ENCODE peak calls at places on chromosomes 1 and 21, in eight cellular contexts. G is NCI-H1694, L is A549, K is MCF 10A, F is pancreas, U is NCI-H1930, O is hippocampal formation, T is neural crest cell. W is an unnamed sample.

GRCh38 chr1:230087034-230087721 is 20.1 kb downstream of the GALNT2 start:
- DNase-seq in G (peak; percentile 25), L (no peak), K (peak; percentile 91), F (no peak), U (no peak), O (no peak), T (no peak), W (no peak)

GRCh38 chr1:13224480-13225060 is 1.4 kb downstream of the PRAMEF18 start:
- DNase-seq in G (no peak), L (no peak), K (no peak), F (no peak), U (no peak), O (no peak), T (no peak), W (no peak)

GRCh38 chr21:28959367-28960099 is 33.1 kb downstream of the LTN1 start:
- DNase-seq in G (no peak), L (peak; percentile 8), K (peak; percentile 5), F (no peak), U (no peak), O (no peak), T (no peak), W (no peak)

GRCh38 chr1:9400425-9401079 is 107.9 kb downstream of the SPSB1 start:
- DNase-seq in G (no peak), L (no peak), K (no peak), F (no peak), U (no peak), O (no peak), T (no peak), W (no peak)

GRCh38 chr1:18155881-18156385 is 48.3 kb downstream of the IGSF21 start:
- DNase-seq in G (no peak), L (no peak), K (no peak), F (no peak), U (no peak), O (no peak), T (no peak), W (no peak)

GRCh38 chr1:85894651-85895050 is 186.4 kb upstream of the ZNHIT6 start:
- DNase-seq in G (peak; percentile 7), L (peak; percentile 16), K (peak; percentile 57), F (peak; percentile 14), U (no peak), O (no peak), T (peak; percentile 6), W (no peak)

GRCh38 chr1:51421961-51422360 is 91.6 kb upstream of the TTC39A start:
- DNase-seq in G (peak; percentile 81), L (peak; percentile 29), K (peak; percentile 66), F (no peak), U (peak; percentile 8), O (peak; percentile 72), T (no peak), W (peak; percentile 82)

GRCh38 chr1:86846166-86846647 is 67.7 kb downstream of the SELENOF start:
- DNase-seq in G (no peak), L (no peak), K (peak; percentile 92), F (no peak), U (no peak), O (no peak), T (no peak), W (no peak)

GRCh38 chr1:74504125-74505065 is 8.0 kb downstream of the LRRC53 start:
- DNase-seq in G (peak; percentile 79), L (peak; percentile 2), K (peak; percentile 71), F (peak; percentile 17), U (peak; percentile 41), O (peak; percentile 60), T (peak; percentile 68), W (peak; percentile 3)

GRCh38 chr1:2583871-2584341 is 2.7 kb upstream of the PRXL2B start:
- DNase-seq in G (no peak), L (no peak), K (no peak), F (peak; percentile 42), U (no peak), O (no peak), T (no peak), W (no peak)

GRCh38 chr1:61157420-61157987 is 75.1 kb downstream of the NFIA start:
- DNase-seq in G (no peak), L (no peak), K (no peak), F (no peak), U (no peak), O (no peak), T (no peak), W (no peak)

GRCh38 chr1:63601463-63601862 is 8.3 kb downstream of the PGM1 start:
- DNase-seq in G (no peak), L (no peak), K (no peak), F (no peak), U (no peak), O (no peak), T (no peak), W (no peak)

GRCh38 chr1:229408458-229409037 is 25.3 kb downstream of the ACTA1 start:
- DNase-seq in G (peak; percentile 85), L (no peak), K (no peak), F (no peak), U (no peak), O (no peak), T (no peak), W (no peak)

GRCh38 chr1:171300401-171300800 is 13.6 kb upstream of the FMO4 start:
- DNase-seq in G (no peak), L (no peak), K (no peak), F (no peak), U (no peak), O (no peak), T (no peak), W (no peak)

GRCh38 chr1:17010601-17011438 is 908 bp downstream of the ATP13A2 start:
- DNase-seq in G (no peak), L (no peak), K (peak; percentile 61), F (peak; percentile 47), U (no peak), O (no peak), T (no peak), W (no peak)

GRCh38 chr1:93804412-93804811 is 74.6 kb downstream of the DNTTIP2 start:
- DNase-seq in G (no peak), L (no peak), K (peak; percentile 85), F (no peak), U (no peak), O (no peak), T (no peak), W (no peak)

GRCh38 chr21:16633851-16634521 is 878.9 kb upstream of the CXADR start:
- DNase-seq in G (no peak), L (no peak), K (no peak), F (no peak), U (no peak), O (no peak), T (no peak), W (no peak)

GRCh38 chr1:109783436-109783835 is 19.7 kb upstream of the EPS8L3 start:
- DNase-seq in G (no peak), L (peak; percentile 71), K (peak; percentile 91), F (no peak), U (no peak), O (no peak), T (no peak), W (no peak)

GRCh38 chr1:28172690-28173150 is 3.8 kb downstream of the PTAFR start:
- DNase-seq in G (no peak), L (no peak), K (no peak), F (no peak), U (no peak), O (peak; percentile 33), T (no peak), W (no peak)

GRCh38 chr1:193700710-193701355 is 514.4 kb upstream of the B3GALT2 start:
- DNase-seq in G (no peak), L (peak; percentile 28), K (peak; percentile 66), F (no peak), U (no peak), O (no peak), T (no peak), W (no peak)

GRCh38 chr1:226953175-226953800 is 13.2 kb downstream of the COQ8A start:
- DNase-seq in G (no peak), L (no peak), K (no peak), F (no peak), U (no peak), O (no peak), T (no peak), W (no peak)

GRCh38 chr1:191711961-191712360 is 446.3 kb upstream of the RGS18 start:
- DNase-seq in G (no peak), L (no peak), K (no peak), F (no peak), U (no peak), O (no peak), T (no peak), W (no peak)

GRCh38 chr21:46599251-46599572 is 5.7 kb downstream of the S100B start:
- DNase-seq in G (no peak), L (no peak), K (no peak), F (no peak), U (no peak), O (no peak), T (peak; percentile 46), W (no peak)

GRCh38 chr1:220891221-220892085 is 12.2 kb downstream of the HLX start:
- DNase-seq in G (no peak), L (no peak), K (no peak), F (no peak), U (no peak), O (no peak), T (no peak), W (no peak)

GRCh38 chr1:230858918-230859819 is 9.2 kb downstream of the C1orf198 start:
- DNase-seq in G (no peak), L (no peak), K (no peak), F (no peak), U (no peak), O (peak; percentile 95), T (peak; percentile 41), W (no peak)

GRCh38 chr1:87329051-87329755 is 523 bp downstream of the LMO4 start:
- DNase-seq in G (no peak), L (peak; percentile 21), K (peak; percentile 63), F (peak; percentile 61), U (no peak), O (peak; percentile 47), T (peak; percentile 39), W (no peak)

GRCh38 chr1:157968503-157968902 is 24.9 kb upstream of the KIRREL1 start:
- DNase-seq in G (peak; percentile 57), L (peak; percentile 12), K (peak; percentile 95), F (no peak), U (no peak), O (no peak), T (no peak), W (no peak)

GRCh38 chr1:53294557-53294956 is 33.3 kb downstream of the LRP8 start:
- DNase-seq in G (no peak), L (no peak), K (peak; percentile 76), F (no peak), U (no peak), O (no peak), T (no peak), W (no peak)

GRCh38 chr1:157487430-157487829 is 64.9 kb downstream of the FCRL5 start:
- DNase-seq in G (no peak), L (no peak), K (no peak), F (no peak), U (no peak), O (no peak), T (no peak), W (no peak)

W was measured in cerebellar nuclear complex.